ENCODE peak calls at places on chromosome 14, in six cellular contexts. Y is heart left ventricle, E is lower leg skin, F is K562, H is endodermal cell, U is bronchial epithelial cell. M is an unnamed sample.

GRCh38 chr14:68718033-68718725 is 74.7 kb downstream of the ZFP36L1 start:
- DNase-seq in F (no peak), E (no peak), H (peak), U (no peak), Y (no peak), M (no peak)

GRCh38 chr14:87046960-87047359 is 946.0 kb downstream of the GALC start:
- DNase-seq in H (no peak), Y (no peak), U (no peak), F (no peak), E (no peak), M (no peak)

GRCh38 chr14:59849371-59850130 is 21.0 kb downstream of the RTN1 start:
- DNase-seq in U (no peak), Y (no peak), H (no peak), E (no peak), F (no peak), M (no peak)

GRCh38 chr14:81557137-81557536 is 23.5 kb upstream of the SEL1L start:
- DNase-seq in H (no peak), F (no peak), Y (no peak), U (no peak), E (no peak), M (no peak)

GRCh38 chr14:58808828-58809227 is 171.1 kb downstream of the DACT1 start:
- DNase-seq in U (peak), E (peak), Y (no peak), H (no peak), F (no peak), M (peak)

GRCh38 chr14:105589161-105589925 is 63.0 kb downstream of the TMEM121 start:
- DNase-seq in H (no peak), U (no peak), Y (no peak), F (no peak), E (no peak), M (no peak)

GRCh38 chr14:38749936-38750335 is 353.1 kb downstream of the SEC23A start:
- DNase-seq in Y (no peak), E (no peak), F (no peak), H (no peak), U (no peak), M (no peak)

GRCh38 chr14:58287607-58288042 is 10.7 kb upstream of the ARID4A start:
- DNase-seq in H (no peak), E (no peak), Y (no peak), U (no peak), F (no peak), M (no peak)

GRCh38 chr14:89485264-89485663 is 68.2 kb upstream of the FOXN3 start:
- DNase-seq in F (no peak), H (no peak), Y (no peak), E (no peak), U (peak), M (no peak)

GRCh38 chr14:105315941-105316562 is 1.5 kb downstream of the PACS2 start:
- DNase-seq in H (peak), E (no peak), Y (no peak), F (no peak), U (no peak), M (no peak)

GRCh38 chr14:88834883-88835431 is 10.5 kb downstream of the TTC8 start:
- DNase-seq in U (peak), E (no peak), H (no peak), Y (no peak), F (no peak), M (no peak)

GRCh38 chr14:90111895-90112534 is 50.2 kb downstream of the KCNK13 start:
- DNase-seq in E (no peak), H (no peak), Y (no peak), F (no peak), U (peak), M (no peak)

GRCh38 chr14:70782361-70782760 is 27.0 kb downstream of the MAP3K9 start:
- DNase-seq in E (no peak), H (no peak), F (no peak), Y (no peak), U (peak), M (no peak)

GRCh38 chr14:66009104-66009503 is 477.1 kb upstream of the CCDC196 start:
- DNase-seq in H (peak), F (no peak), E (no peak), Y (no peak), U (peak), M (no peak)

GRCh38 chr14:22420598-22421186 is 168.3 kb downstream of the DAD1 start:
- DNase-seq in U (no peak), F (no peak), H (no peak), Y (no peak), E (no peak), M (no peak)

GRCh38 chr14:69535230-69535848 is 39.3 kb downstream of the CCDC177 start:
- DNase-seq in H (peak), U (peak), F (peak), E (no peak), Y (no peak), M (no peak)

GRCh38 chr14:77026930-77027537 is 1.5 kb downstream of the IRF2BPL start:
- DNase-seq in E (no peak), U (no peak), F (peak), Y (peak), H (peak), M (no peak)

GRCh38 chr14:93669632-93670031 is 118.7 kb downstream of the PRIMA1 start:
- DNase-seq in H (peak), Y (no peak), E (no peak), F (no peak), U (no peak), M (no peak)

GRCh38 chr14:90836692-90837063 is 20.4 kb upstream of the TTC7B start:
- DNase-seq in U (no peak), E (no peak), Y (no peak), H (no peak), F (no peak), M (no peak)

GRCh38 chr14:30240002-30240401 is 312.4 kb upstream of the PRKD1 start:
- DNase-seq in Y (no peak), F (no peak), H (no peak), E (no peak), U (no peak), M (no peak)

GRCh38 chr14:58572092-58572853 is 65.5 kb upstream of the DACT1 start:
- DNase-seq in H (no peak), F (no peak), Y (no peak), E (no peak), U (peak), M (peak)

DNA sequence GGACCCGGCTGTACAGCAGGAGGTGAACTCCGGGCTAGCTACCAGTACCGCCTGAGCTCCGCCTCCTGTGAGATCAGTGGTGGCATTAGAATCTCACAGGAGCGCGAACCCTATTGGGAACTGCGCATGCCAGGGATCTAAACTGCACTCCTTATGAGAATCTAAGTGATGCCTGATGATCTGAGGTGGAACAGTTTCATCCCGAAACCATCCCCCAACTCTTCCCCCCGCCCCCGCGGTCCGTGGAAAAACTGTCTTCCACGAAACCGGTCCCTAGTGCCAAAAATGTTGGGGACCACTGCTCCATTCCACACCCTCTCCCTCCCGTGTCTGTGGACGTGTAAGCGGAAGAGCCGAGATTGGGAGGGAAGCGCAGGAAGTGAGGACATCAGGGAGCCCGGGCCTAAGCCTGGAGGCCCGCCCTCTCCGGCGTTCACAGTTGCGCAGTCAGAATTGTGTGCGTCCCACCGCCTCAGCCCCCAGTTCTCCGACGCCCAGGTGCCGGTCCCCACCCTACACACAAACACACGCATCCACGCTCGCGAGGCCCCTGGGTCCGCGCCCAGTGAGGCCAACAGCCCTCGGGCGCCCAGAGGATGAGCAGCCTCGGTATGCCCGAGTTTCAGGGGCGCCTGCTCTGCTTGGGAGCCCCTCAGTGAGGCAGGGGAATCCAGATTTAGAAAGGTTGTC is 1.8 kb upstream of the RNASE4 start:
- DNase-seq in E (peak), H (peak), U (peak), F (peak), Y (peak), M (peak)
- TF ChIP-seq CTCF in E (no peak), H (no peak), U (peak), F (no peak), Y (no peak), M (no peak)

GRCh38 chr14:61267336-61267735 is 13.8 kb downstream of the TMEM30B start:
- DNase-seq in F (no peak), E (no peak), Y (no peak), H (no peak), U (no peak), M (no peak)

GRCh38 chr14:61270714-61271113 is 10.4 kb downstream of the TMEM30B start:
- DNase-seq in U (no peak), E (no peak), H (no peak), Y (no peak), F (no peak), M (no peak)

GRCh38 chr14:61271552-61271951 is 9.6 kb downstream of the TMEM30B start:
- DNase-seq in U (no peak), Y (no peak), E (no peak), H (no peak), F (no peak), M (no peak)

GRCh38 chr14:61268797-61269196 is 12.3 kb downstream of the TMEM30B start:
- DNase-seq in H (no peak), E (no peak), F (no peak), U (no peak), Y (no peak), M (no peak)

GRCh38 chr14:61269321-61270083 is 11.6 kb downstream of the TMEM30B start:
- DNase-seq in E (peak), H (peak), Y (peak), F (peak), U (peak), M (no peak)
- H3K4me3 ChIP-seq in E (no peak), H (peak), Y (peak), F (no peak), U (peak), M (peak)

GRCh38 chr14:63361790-63362189 is 43.1 kb upstream of the GPHB5 start:
- DNase-seq in E (no peak), Y (no peak), H (no peak), F (no peak), U (no peak), M (no peak)
- TF ChIP-seq CTCF in E (no peak), Y (no peak), H (peak), F (no peak), U (no peak), M (no peak)

DNA sequence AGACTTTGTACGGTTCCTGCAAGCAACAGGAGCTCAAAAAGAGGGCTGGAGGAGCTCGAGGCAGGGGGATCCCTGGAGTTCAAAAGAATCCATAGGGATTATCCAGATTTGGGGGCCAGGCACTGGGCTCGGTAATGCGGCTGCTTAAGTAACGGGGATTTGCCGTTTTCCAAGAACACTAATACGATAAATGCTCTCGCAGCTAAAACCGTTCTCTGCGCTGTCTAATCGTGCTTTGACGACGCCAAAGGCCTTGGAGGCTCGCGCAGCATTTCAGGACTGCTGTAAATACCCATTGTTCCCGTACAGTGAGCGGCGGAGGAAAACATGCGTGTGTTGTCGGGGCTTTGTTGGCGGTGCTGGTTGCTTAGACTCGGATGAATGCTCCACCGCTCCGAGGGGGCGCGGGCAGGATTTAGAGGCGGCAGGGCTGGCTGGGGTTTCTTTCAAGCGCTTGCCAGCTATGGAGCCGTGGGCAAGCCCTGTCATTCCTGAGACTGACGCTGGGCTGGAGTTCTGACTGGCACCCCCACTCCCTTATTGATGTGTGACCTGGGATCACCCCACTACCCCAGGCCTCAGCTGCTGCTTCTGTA is 26.2 kb downstream of the DIO3 start:
- DNase-seq in H (no peak), Y (no peak), E (no peak), U (no peak), F (no peak), M (peak)
- H3K4me3 ChIP-seq in H (no peak), Y (no peak), E (no peak), U (no peak), F (no peak), M (no peak)

GRCh38 chr14:52071675-52072074 is 2.8 kb upstream of the NID2 start:
- DNase-seq in Y (no peak), E (no peak), F (no peak), H (no peak), U (peak), M (no peak)

GRCh38 chr14:52072266-52072780 is 3.5 kb upstream of the NID2 start:
- DNase-seq in H (no peak), F (no peak), Y (no peak), E (no peak), U (no peak), M (peak)

GRCh38 chr14:52069617-52070431 is 965 bp upstream of the NID2 start:
- DNase-seq in H (no peak), Y (peak), F (no peak), E (no peak), U (no peak), M (no peak)

GRCh38 chr14:52067873-52068740 is 752 bp downstream of the NID2 start:
- DNase-seq in U (no peak), E (no peak), Y (peak), H (peak), F (no peak), M (no peak)

DNA sequence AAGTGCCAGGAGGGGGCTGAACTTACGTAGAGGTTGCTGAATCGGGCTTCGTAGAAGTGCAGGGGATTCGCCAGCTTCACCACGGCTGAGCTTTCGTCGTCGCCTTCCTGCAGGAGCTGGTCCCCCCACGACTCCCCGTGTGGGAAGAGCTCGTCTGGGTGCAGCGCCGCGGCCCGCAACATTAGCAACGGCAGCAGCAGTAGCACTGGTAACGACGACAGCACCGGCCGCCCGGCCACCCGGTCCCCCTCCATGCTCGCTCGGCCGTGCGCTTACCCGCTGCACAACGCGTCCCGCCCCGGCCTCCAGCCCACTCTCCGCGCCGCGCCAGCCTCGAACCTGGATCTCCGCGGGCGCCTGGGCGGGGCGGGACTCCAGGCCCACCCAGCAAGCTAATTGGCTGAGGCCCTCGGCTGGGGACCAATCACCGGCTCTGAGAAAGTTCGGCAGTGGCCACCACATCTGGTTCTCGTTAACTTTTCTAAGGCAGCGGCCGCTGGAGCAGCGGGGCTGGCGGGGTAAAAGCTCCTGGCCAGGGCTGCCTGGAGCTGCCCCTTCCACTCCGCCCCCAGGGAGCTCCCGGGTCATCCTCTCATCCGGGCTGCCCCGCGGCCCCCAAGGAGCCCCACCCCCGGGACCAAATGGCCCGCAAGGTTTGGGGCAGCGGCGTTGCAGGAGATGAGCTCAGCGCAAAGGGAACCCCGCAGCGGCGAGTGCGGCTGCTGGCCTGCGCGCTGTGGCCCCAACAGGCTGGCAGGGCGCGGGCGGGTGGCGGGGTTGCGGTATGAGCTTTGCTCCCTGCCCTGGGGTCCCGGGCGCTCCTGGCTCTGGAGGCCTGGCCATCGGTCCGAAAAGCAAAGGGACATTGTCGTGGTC is at the start of gene NID2:
- DNase-seq in E (peak), Y (peak), F (peak), H (peak), U (peak), M (no peak)
- TF ChIP-seq CTCF in E (no peak), Y (peak), F (no peak), H (no peak), U (peak), M (no peak)

GRCh38 chr14:104138891-104139459 is 588 bp downstream of the KIF26A start:
- DNase-seq in H (peak), U (no peak), Y (peak), E (no peak), F (no peak), M (no peak)
- H3K4me3 ChIP-seq in H (peak), U (no peak), Y (peak), E (peak), F (no peak), M (peak)

GRCh38 chr14:73751157-73751691 is 37.0 kb upstream of the PNMA1 start:
- DNase-seq in U (no peak), E (no peak), Y (no peak), F (no peak), H (no peak), M (no peak)
- TF ChIP-seq CTCF in U (no peak), E (no peak), Y (no peak), F (no peak), H (no peak), M (no peak)

DNA sequence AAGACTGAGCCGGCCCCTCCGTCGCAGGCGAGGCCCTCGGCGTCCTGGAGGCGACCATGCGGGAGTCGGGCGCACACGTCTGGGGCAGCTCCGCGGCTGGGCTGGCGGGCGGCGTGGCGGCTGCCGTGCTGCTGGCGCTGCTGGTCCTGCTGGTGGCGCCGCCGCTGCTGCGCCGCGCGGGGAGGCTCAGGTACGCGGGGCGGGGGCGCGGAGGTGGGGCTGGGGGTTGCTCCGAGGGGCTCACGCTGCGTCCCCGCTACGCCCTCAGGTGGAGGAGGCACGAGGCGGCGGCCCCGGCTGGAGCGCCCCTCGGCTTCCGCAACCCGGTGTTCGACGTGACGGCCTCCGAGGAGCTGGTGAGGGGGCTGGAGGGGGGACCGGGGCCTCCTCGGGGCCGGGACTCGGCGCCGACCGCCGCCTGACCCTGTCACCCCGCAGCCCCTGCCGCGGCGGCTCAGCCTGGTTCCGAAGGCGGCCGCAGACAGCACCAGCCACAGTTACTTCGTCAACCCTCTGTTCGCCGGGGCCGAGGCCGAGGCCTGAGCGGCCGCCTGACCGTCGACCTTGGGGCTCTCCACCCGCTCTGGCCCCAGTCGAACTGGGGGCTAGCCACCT is 7.8 kb downstream of the AMN start:
- DNase-seq in F (no peak), U (no peak), Y (peak), H (peak), E (no peak), M (no peak)
- H3K4me3 ChIP-seq in F (no peak), U (peak), Y (peak), H (no peak), E (no peak), M (no peak)

GRCh38 chr14:24690492-24690891 is 56.5 kb upstream of the GZMB start:
- DNase-seq in H (peak), Y (no peak), E (no peak), F (peak), U (no peak), M (no peak)
- TF ChIP-seq CTCF in H (peak), Y (no peak), E (no peak), F (peak), U (no peak), M (no peak)

GRCh38 chr14:95523051-95523817 is 6.8 kb upstream of the SYNE3 start:
- DNase-seq in F (no peak), U (no peak), E (no peak), H (peak), Y (no peak), M (no peak)
- H3K4me3 ChIP-seq in F (peak), U (peak), E (no peak), H (peak), Y (no peak), M (no peak)